ENCODE peak calls at places on chromosomes 12 and 14, in four cellular contexts. One of them, this sample, is unnamed.
A peak's percentile ranks its signal among the peaks of the same experiment; 100 is the strongest.

GRCh38 chr14:70901218-70901772 is 6.0 kb upstream of the PCNX1 start:
- DNase-seq in K562: no peak
- DNase-seq in GM12878: no peak
- DNase-seq in H1: no peak
- DNase-seq in this sample: no peak

GRCh38 chr12:108768591-108769500 is 37.5 kb upstream of the CORO1C start:
- DNase-seq in K562: no peak
- DNase-seq in GM12878: peak; percentile 17
- DNase-seq in H1: peak; percentile 83
- DNase-seq in this sample: peak; percentile 54

GRCh38 chr12:38427442-38427841 is 110.9 kb downstream of the ALG10B start:
- DNase-seq in K562: no peak
- DNase-seq in GM12878: no peak
- DNase-seq in H1: no peak
- DNase-seq in this sample: no peak

GRCh38 chr12:46455648-46456352 is 83.2 kb upstream of the SLC38A2 start:
- DNase-seq in K562: peak; percentile 46
- DNase-seq in GM12878: no peak
- DNase-seq in H1: no peak
- DNase-seq in this sample: no peak

GRCh38 chr14:76174982-76175381 is 23.3 kb downstream of the GPATCH2L start:
- DNase-seq in K562: no peak
- DNase-seq in GM12878: no peak
- DNase-seq in H1: no peak
- DNase-seq in this sample: no peak

GRCh38 chr12:64099430-64099829 is 122.7 kb downstream of the KICS2 start:
- DNase-seq in K562: no peak
- DNase-seq in GM12878: no peak
- DNase-seq in H1: no peak
- DNase-seq in this sample: no peak

GRCh38 chr14:103562135-103562384 is 397 bp downstream of the BAG5 start:
- DNase-seq in K562: no peak
- DNase-seq in GM12878: no peak
- DNase-seq in H1: no peak
- DNase-seq in this sample: no peak

GRCh38 chr12:109377139-109377685 is 29.5 kb downstream of the MYO1H start:
- DNase-seq in K562: no peak
- DNase-seq in GM12878: no peak
- DNase-seq in H1: no peak
- DNase-seq in this sample: no peak

GRCh38 chr12:3342051-3342450 is 149.0 kb upstream of the PRMT8 start:
- DNase-seq in K562: peak; percentile 8
- DNase-seq in GM12878: no peak
- DNase-seq in H1: no peak
- DNase-seq in this sample: no peak

GRCh38 chr12:32134144-32134888 is 27.7 kb downstream of the BICD1 start:
- DNase-seq in K562: no peak
- DNase-seq in GM12878: peak; percentile 61
- DNase-seq in H1: no peak
- DNase-seq in this sample: no peak

GRCh38 chr12:52241205-52241842 is 8.3 kb downstream of the KRT7 start:
- DNase-seq in K562: no peak
- DNase-seq in GM12878: no peak
- DNase-seq in H1: no peak
- DNase-seq in this sample: no peak

GRCh38 chr12:19739195-19739776 is 300.0 kb downstream of the AEBP2 start:
- DNase-seq in K562: peak; percentile 34
- DNase-seq in GM12878: peak; percentile 16
- DNase-seq in H1: no peak
- DNase-seq in this sample: peak; percentile 20

GRCh38 chr12:15829949-15830348 is 40.8 kb upstream of the EPS8 start:
- DNase-seq in K562: no peak
- DNase-seq in GM12878: no peak
- DNase-seq in H1: no peak
- DNase-seq in this sample: no peak

GRCh38 chr12:18429366-18429765 is 168.0 kb downstream of the PIK3C2G start:
- DNase-seq in K562: no peak
- DNase-seq in GM12878: no peak
- DNase-seq in H1: no peak
- DNase-seq in this sample: no peak

GRCh38 chr12:2395352-2395977 is 342.7 kb downstream of the CACNA1C start:
- DNase-seq in K562: peak; percentile 47
- DNase-seq in GM12878: no peak
- DNase-seq in H1: peak; percentile 88
- DNase-seq in this sample: peak; percentile 41

GRCh38 chr14:27721760-27722159 is 1044.8 kb upstream of the FOXG1 start:
- DNase-seq in K562: no peak
- DNase-seq in GM12878: no peak
- DNase-seq in H1: no peak
- DNase-seq in this sample: no peak

GRCh38 chr14:49904270-49904669 is 11.4 kb downstream of the ARF6 start:
- DNase-seq in K562: no peak
- DNase-seq in GM12878: no peak
- DNase-seq in H1: no peak
- DNase-seq in this sample: no peak

GRCh38 chr14:95265106-95266094 is 54.3 kb downstream of the CLMN start:
- DNase-seq in K562: no peak
- DNase-seq in GM12878: peak; percentile 96
- DNase-seq in H1: no peak
- DNase-seq in this sample: no peak

GRCh38 chr14:82080319-82080718 is 546.7 kb upstream of the SEL1L start:
- DNase-seq in K562: no peak
- DNase-seq in GM12878: no peak
- DNase-seq in H1: peak; percentile 48
- DNase-seq in this sample: no peak

GRCh38 chr12:96447256-96447655 is 42.1 kb upstream of the CFAP54 start:
- DNase-seq in K562: no peak
- DNase-seq in GM12878: no peak
- DNase-seq in H1: no peak
- DNase-seq in this sample: no peak

GRCh38 chr14:71555654-71556559 is 376.3 kb upstream of the RGS6 start:
- DNase-seq in K562: peak; percentile 44
- DNase-seq in GM12878: peak; percentile 98
- DNase-seq in H1: no peak
- DNase-seq in this sample: no peak

GRCh38 chr12:7209958-7210357 is 20.5 kb downstream of the PEX5 start:
- DNase-seq in K562: no peak
- DNase-seq in GM12878: no peak
- DNase-seq in H1: no peak
- DNase-seq in this sample: no peak

GRCh38 chr14:35287481-35288013 is 4.6 kb upstream of the PSMA6 start:
- DNase-seq in K562: peak; percentile 28
- DNase-seq in GM12878: peak; percentile 55
- DNase-seq in H1: no peak
- DNase-seq in this sample: no peak

GRCh38 chr12:51187370-51187987 is 14.5 kb upstream of the TFCP2 start:
- DNase-seq in K562: no peak
- DNase-seq in GM12878: no peak
- DNase-seq in H1: no peak
- DNase-seq in this sample: no peak

GRCh38 chr12:19529933-19530630 is 90.8 kb downstream of the AEBP2 start:
- DNase-seq in K562: no peak
- DNase-seq in GM12878: no peak
- DNase-seq in H1: no peak
- DNase-seq in this sample: no peak

GRCh38 chr12:88953029-88953586 is 372.8 kb upstream of the KITLG start:
- DNase-seq in K562: no peak
- DNase-seq in GM12878: no peak
- DNase-seq in H1: no peak
- DNase-seq in this sample: no peak

GRCh38 chr14:20848316-20848954 is 42.8 kb upstream of the RNASE3 start:
- DNase-seq in K562: peak; percentile 40
- DNase-seq in GM12878: no peak
- DNase-seq in H1: no peak
- DNase-seq in this sample: no peak

GRCh38 chr12:19224746-19225145 is 95.2 kb downstream of the PLEKHA5 start:
- DNase-seq in K562: no peak
- DNase-seq in GM12878: no peak
- DNase-seq in H1: no peak
- DNase-seq in this sample: no peak

GRCh38 chr12:3034067-3034750 is 43.0 kb upstream of the TSPAN9 start:
- DNase-seq in K562: peak; percentile 70
- DNase-seq in GM12878: no peak
- DNase-seq in H1: peak; percentile 92
- DNase-seq in this sample: peak; percentile 81

GRCh38 chr12:105723534-105723933 is 393.0 kb downstream of the C12orf75 start:
- DNase-seq in K562: no peak
- DNase-seq in GM12878: no peak
- DNase-seq in H1: no peak
- DNase-seq in this sample: no peak
- TF ChIP-seq POLR2A in K562: no peak
- TF ChIP-seq POLR2A in GM12878: no peak
- TF ChIP-seq POLR2A in H1: no peak
- TF ChIP-seq POLR2A in this sample: no peak

GRCh38 chr14:51862171-51862838 is 1.9 kb downstream of the GNG2 start:
- DNase-seq in K562: no peak
- DNase-seq in GM12878: no peak
- DNase-seq in H1: no peak
- DNase-seq in this sample: no peak
- TF ChIP-seq TAF1 in K562: no peak
- TF ChIP-seq TAF1 in GM12878: no peak
- TF ChIP-seq TAF1 in H1: no peak
- TF ChIP-seq TAF1 in this sample: no peak

GRCh38 chr14:100238419-100239199 is at the start of gene YY1:
- DNase-seq in K562: peak; percentile 96
- DNase-seq in GM12878: peak; percentile 82
- DNase-seq in H1: peak; percentile 98
- DNase-seq in this sample: peak; percentile 96
- TF ChIP-seq POLR2A in K562: peak; percentile 53
- TF ChIP-seq POLR2A in GM12878: peak; percentile 90
- TF ChIP-seq POLR2A in H1: peak; percentile 71
- TF ChIP-seq POLR2A in this sample: peak; percentile 57

DNA sequence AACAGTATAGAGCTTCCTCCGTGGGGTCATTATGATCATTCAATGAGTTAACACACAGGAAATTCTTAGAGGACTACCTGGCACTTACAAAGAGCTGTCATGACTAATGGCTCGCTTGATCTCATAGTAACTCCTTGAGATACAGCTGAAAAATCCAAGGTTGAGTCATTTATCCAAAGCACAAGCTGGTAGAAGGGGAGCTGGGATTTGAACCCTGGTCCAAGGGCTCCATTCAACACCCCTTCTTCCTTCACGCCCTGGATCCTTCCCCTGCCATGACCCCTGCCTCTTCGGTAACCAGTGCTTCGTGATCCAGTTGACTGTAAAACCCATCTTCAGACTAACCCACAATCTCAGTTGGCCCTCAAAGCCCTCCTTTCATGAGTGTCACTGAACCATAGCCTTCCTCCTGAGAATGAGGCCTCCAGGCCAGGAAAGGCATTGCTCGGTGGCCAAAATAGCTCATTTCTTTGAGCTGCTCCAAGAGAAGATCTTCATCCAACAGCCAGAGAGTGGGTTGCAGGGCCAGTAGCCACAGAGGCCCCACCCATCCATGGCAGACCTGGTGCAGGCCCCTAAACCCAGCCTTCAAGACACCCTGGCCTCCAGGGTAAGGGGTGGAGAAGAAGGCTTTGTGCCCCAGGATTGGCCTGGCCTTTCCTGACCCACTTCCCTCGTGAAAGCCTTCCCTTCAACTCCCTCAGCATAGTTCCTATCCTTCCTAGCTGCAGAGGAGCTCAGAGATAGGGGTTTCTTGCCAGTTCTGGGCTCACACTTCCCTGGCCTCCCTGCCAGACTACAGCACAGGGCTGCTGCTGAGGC is 7.7 kb downstream of the ZFP36L1 start:
- DNase-seq in K562: no peak
- DNase-seq in GM12878: no peak
- DNase-seq in H1: peak; percentile 34
- DNase-seq in this sample: no peak
- TF ChIP-seq TAF1 in K562: no peak
- TF ChIP-seq TAF1 in GM12878: no peak
- TF ChIP-seq TAF1 in H1: no peak
- TF ChIP-seq TAF1 in this sample: no peak

This sample was measured in GM12891.